ENCODE peak calls at places on chromosomes 12 and 14, in six cellular contexts. B is neuronal stem cell, U is H1, M is H9, H is trophoblast cell, R is IMR-90. E is an unnamed sample.

GRCh38 chr12:115872919-115873357 is 404.6 kb downstream of the MED13L start:
- DNase-seq in B (no peak), U (no peak), M (peak), H (peak), R (no peak), E (no peak)

GRCh38 chr12:103928736-103929050 is 1.5 kb upstream of the HSP90B1 start:
- DNase-seq in B (no peak), U (no peak), M (no peak), H (no peak), R (no peak), E (no peak)

GRCh38 chr14:90781344-90781761 is 34.9 kb downstream of the TTC7B start:
- DNase-seq in B (no peak), U (no peak), M (no peak), H (no peak), R (peak), E (peak)

GRCh38 chr14:54738009-54738408 is 164.6 kb downstream of the GCH1 start:
- DNase-seq in B (no peak), U (no peak), M (no peak), H (no peak), R (no peak), E (no peak)

GRCh38 chr12:118763239-118763638 is 218.1 kb upstream of the SRRM4 start:
- DNase-seq in B (no peak), U (no peak), M (no peak), H (no peak), R (no peak), E (no peak)

GRCh38 chr12:50765325-50765911 is 1.5 kb downstream of the ATF1 start:
- DNase-seq in B (peak), U (no peak), M (peak), H (peak), R (peak), E (peak)

GRCh38 chr14:59507752-59508103 is 23.4 kb downstream of the JKAMP start:
- DNase-seq in B (no peak), U (no peak), M (no peak), H (peak), R (no peak), E (no peak)

GRCh38 chr12:48687595-48687994 is 5.6 kb upstream of the KANSL2 start:
- DNase-seq in B (no peak), U (no peak), M (no peak), H (no peak), R (no peak), E (no peak)

GRCh38 chr12:111276189-111276588 is 92.7 kb downstream of the PHETA1 start:
- DNase-seq in B (no peak), U (no peak), M (no peak), H (no peak), R (peak), E (no peak)

GRCh38 chr14:71245659-71246361 is 338.6 kb downstream of the PCNX1 start:
- DNase-seq in B (no peak), U (no peak), M (no peak), H (no peak), R (no peak), E (no peak)

GRCh38 chr12:43835656-43836454 is at the start of gene TMEM117:
- DNase-seq in B (peak), U (peak), M (peak), H (peak), R (peak), E (peak)

GRCh38 chr12:23014749-23015148 is 389.8 kb downstream of the ETNK1 start:
- DNase-seq in B (no peak), U (no peak), M (no peak), H (no peak), R (no peak), E (no peak)

GRCh38 chr12:55938826-55939501 is 8.0 kb downstream of the DGKA start:
- DNase-seq in B (no peak), U (no peak), M (no peak), H (no peak), R (no peak), E (no peak)

GRCh38 chr14:58299665-58300202 is 1.4 kb downstream of the ARID4A start:
- DNase-seq in B (no peak), U (no peak), M (no peak), H (peak), R (no peak), E (peak)

GRCh38 chr12:13074396-13075113 is 28.9 kb downstream of the GSG1 start:
- DNase-seq in B (no peak), U (no peak), M (no peak), H (peak), R (peak), E (no peak)

GRCh38 chr14:23469127-23469905 is at the start of gene NGDN:
- DNase-seq in B (peak), U (peak), M (peak), H (peak), R (peak), E (peak)

GRCh38 chr12:93358058-93358457 is 19.7 kb upstream of the NUDT4 start:
- DNase-seq in B (no peak), U (no peak), M (no peak), H (no peak), R (no peak), E (no peak)

GRCh38 chr12:105031061-105031807 is 45.1 kb downstream of the NOPCHAP1 start:
- DNase-seq in B (no peak), U (no peak), M (no peak), H (no peak), R (no peak), E (no peak)

DNA sequence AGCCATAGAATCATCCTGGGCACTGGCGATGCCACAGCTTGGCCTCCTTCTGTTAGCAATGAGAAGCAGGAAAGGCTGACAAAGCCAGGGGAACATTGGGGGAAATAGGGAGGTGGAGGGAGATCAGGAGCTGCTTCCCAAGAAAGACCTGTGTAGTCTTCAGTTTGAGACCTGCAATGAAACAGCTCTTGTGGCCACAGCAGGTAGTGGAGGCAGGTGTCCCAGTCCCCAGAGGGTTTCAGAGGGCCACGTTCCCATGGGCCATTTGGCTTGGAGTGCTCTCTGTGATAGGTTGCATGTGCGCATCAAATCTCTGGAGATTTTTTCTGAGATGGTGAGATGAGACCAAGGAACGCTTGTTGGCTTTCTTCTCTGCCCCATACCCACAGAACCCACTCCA is 14.4 kb upstream of the OR6S1 start:
- DNase-seq in B (no peak), U (no peak), M (no peak), H (no peak), R (no peak), E (no peak)
- H3K4ac ChIP-seq in B (no peak), U (no peak), M (no peak), H (no peak), R (no peak), E (no peak)

GRCh38 chr14:104598039-104598438 is 6.5 kb downstream of the TMEM179 start:
- DNase-seq in B (no peak), U (no peak), M (no peak), H (no peak), R (no peak), E (no peak)
- H3K9ac ChIP-seq in B (no peak), U (no peak), M (no peak), H (no peak), R (no peak), E (no peak)

GRCh38 chr12:11685716-11686115 is 36.2 kb downstream of the ETV6 start:
- DNase-seq in B (no peak), U (no peak), M (no peak), H (no peak), R (peak), E (peak)
- H3K14ac ChIP-seq in B (no peak), U (no peak), M (no peak), H (no peak), R (no peak), E (no peak)

GRCh38 chr14:49622022-49622607 is 1.5 kb downstream of the MGAT2 start:
- DNase-seq in B (no peak), U (no peak), M (no peak), H (no peak), R (no peak), E (no peak)

GRCh38 chr14:49621114-49621881 is 699 bp downstream of the MGAT2 start:
- DNase-seq in B (no peak), U (no peak), M (peak), H (peak), R (peak), E (no peak)

GRCh38 chr14:49617846-49618519 is 2.4 kb downstream of the RPL36AL start:
- DNase-seq in B (no peak), U (no peak), M (no peak), H (no peak), R (no peak), E (no peak)

GRCh38 chr14:49620182-49621113 is at the start of the genes MGAT2 and RPL36AL:
- DNase-seq in B (peak), U (peak), M (peak), H (peak), R (peak), E (peak)

DNA sequence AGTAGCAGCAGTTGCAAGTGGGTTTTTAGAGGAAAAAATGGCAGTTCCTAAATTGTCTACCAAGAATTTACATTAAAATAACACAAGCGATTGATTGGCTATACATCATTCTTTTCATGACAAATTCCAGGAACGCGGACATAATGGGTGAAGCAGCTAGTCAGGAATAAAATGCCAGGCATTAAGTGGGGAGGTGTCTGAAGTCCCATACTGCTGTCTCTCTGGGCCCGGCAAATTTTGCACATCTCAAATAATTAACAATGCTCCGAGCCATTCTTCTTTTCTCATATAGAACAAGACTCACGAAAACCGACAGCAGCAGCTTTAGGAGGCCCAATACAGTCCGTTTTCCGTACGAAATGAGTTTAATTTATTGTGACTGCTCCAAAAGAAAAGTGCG is 696 bp downstream of the RPL36AL start:
- DNase-seq in B (no peak), U (no peak), M (no peak), H (peak), R (no peak), E (no peak)
- H3K4ac ChIP-seq in B (no peak), U (no peak), M (no peak), H (peak), R (peak), E (no peak)

DNA sequence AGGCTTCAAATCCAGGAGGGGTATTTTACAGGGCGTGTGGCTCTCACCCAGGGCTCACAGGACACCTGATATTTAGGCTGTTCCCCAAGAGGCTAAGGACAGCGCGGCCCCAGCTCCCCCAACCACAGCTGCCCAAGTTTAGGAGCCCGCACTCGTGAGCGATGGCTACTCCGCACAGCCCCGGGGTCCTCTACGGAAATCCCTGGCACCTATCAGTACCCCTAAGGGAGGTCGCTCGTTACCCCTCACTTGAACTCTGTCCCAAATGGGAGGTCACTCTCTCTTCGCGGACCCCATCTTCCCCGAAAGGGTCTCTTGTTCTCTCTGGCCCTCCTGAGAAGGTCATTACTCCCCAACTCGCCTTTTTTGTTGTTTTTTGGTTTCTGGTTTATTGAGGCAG is 708 bp upstream of the P2RX4 start:
- DNase-seq in B (no peak), U (no peak), M (no peak), H (no peak), R (no peak), E (no peak)
- H3K9ac ChIP-seq in B (no peak), U (no peak), M (no peak), H (no peak), R (no peak), E (peak)

GRCh38 chr12:109223211-109223610 is 85.9 kb downstream of the FOXN4 start:
- DNase-seq in B (no peak), U (no peak), M (no peak), H (no peak), R (no peak), E (no peak)

GRCh38 chr12:109223868-109224267 is 85.2 kb downstream of the FOXN4 start:
- DNase-seq in B (no peak), U (no peak), M (no peak), H (no peak), R (no peak), E (no peak)

GRCh38 chr12:109222496-109222895 is 86.6 kb downstream of the FOXN4 start:
- DNase-seq in B (no peak), U (no peak), M (no peak), H (no peak), R (no peak), E (no peak)

GRCh38 chr12:109221277-109221931 is 87.7 kb downstream of the FOXN4 start:
- DNase-seq in B (no peak), U (no peak), M (no peak), H (no peak), R (no peak), E (no peak)

GRCh38 chr12:109222062-109222461 is 87.0 kb downstream of the FOXN4 start:
- DNase-seq in B (no peak), U (no peak), M (no peak), H (no peak), R (no peak), E (no peak)
- H3K14ac ChIP-seq in B (no peak), U (no peak), M (no peak), H (no peak), R (no peak), E (no peak)